ENCODE peak calls at places on chromosomes 13 and 19, in four cellular contexts. One of them, this sample, is unnamed.

GRCh38 chr13:73168993-73169401 is 110.2 kb downstream of the KLF5 start:
- DNase-seq in GM12892: no peak
- DNase-seq in HCT116: no peak
- DNase-seq in ovary: no peak
- DNase-seq in this sample: no peak

GRCh38 chr13:82627183-82627582 is 1255.1 kb downstream of the SLITRK1 start:
- DNase-seq in HCT116: no peak
- DNase-seq in GM12892: no peak
- DNase-seq in ovary: no peak
- DNase-seq in this sample: no peak

GRCh38 chr13:74093691-74094090 is 40.5 kb downstream of the KLF12 start:
- DNase-seq in HCT116: no peak
- DNase-seq in ovary: no peak
- DNase-seq in GM12892: no peak
- DNase-seq in this sample: no peak

GRCh38 chr19:41373993-41374392 is 2.3 kb upstream of the TMEM91 start:
- DNase-seq in HCT116: no peak
- DNase-seq in GM12892: no peak
- DNase-seq in ovary: peak
- DNase-seq in this sample: no peak

GRCh38 chr13:47545630-47546029 is 455.4 kb downstream of the SUCLA2 start:
- DNase-seq in ovary: no peak
- DNase-seq in GM12892: no peak
- DNase-seq in HCT116: no peak
- DNase-seq in this sample: no peak

GRCh38 chr13:108919036-108919907 is 289.9 kb downstream of the MYO16 start:
- DNase-seq in HCT116: no peak
- DNase-seq in ovary: no peak
- DNase-seq in GM12892: no peak
- DNase-seq in this sample: no peak

GRCh38 chr19:53047379-53047778 is 2.8 kb downstream of the ERVV-2 start:
- DNase-seq in ovary: no peak
- DNase-seq in GM12892: no peak
- DNase-seq in HCT116: no peak
- DNase-seq in this sample: no peak

GRCh38 chr13:52127378-52127777 is 1.5 kb downstream of the NEK5 start:
- DNase-seq in GM12892: no peak
- DNase-seq in HCT116: no peak
- DNase-seq in ovary: no peak
- DNase-seq in this sample: no peak

GRCh38 chr19:49224856-49225255 is 67.3 kb downstream of the TRPM4 start:
- DNase-seq in HCT116: peak
- DNase-seq in ovary: no peak
- DNase-seq in GM12892: no peak
- DNase-seq in this sample: peak

GRCh38 chr13:47136659-47136975 is 239.8 kb upstream of the HTR2A start:
- DNase-seq in ovary: no peak
- DNase-seq in GM12892: no peak
- DNase-seq in HCT116: no peak
- DNase-seq in this sample: no peak

GRCh38 chr19:4183967-4184717 is 1.7 kb downstream of the ANKRD24 start:
- DNase-seq in ovary: no peak
- DNase-seq in GM12892: no peak
- DNase-seq in HCT116: no peak
- DNase-seq in this sample: no peak

GRCh38 chr19:38250821-38251563 is 5.2 kb downstream of the PPP1R14A start:
- DNase-seq in HCT116: no peak
- DNase-seq in ovary: peak
- DNase-seq in GM12892: no peak
- DNase-seq in this sample: no peak

GRCh38 chr19:46542428-46543230 is 47.0 kb upstream of the PNMA8B start:
- DNase-seq in HCT116: peak
- DNase-seq in ovary: peak
- DNase-seq in GM12892: no peak
- DNase-seq in this sample: peak

GRCh38 chr13:19586904-19587634 is 25.7 kb upstream of the TPTE2 start:
- DNase-seq in ovary: no peak
- DNase-seq in HCT116: no peak
- DNase-seq in GM12892: peak
- DNase-seq in this sample: peak

GRCh38 chr13:78593652-78594494 is 9.5 kb downstream of the POU4F1 start:
- DNase-seq in HCT116: no peak
- DNase-seq in ovary: no peak
- DNase-seq in GM12892: no peak
- DNase-seq in this sample: no peak

GRCh38 chr19:5037936-5038335 is 69.0 kb downstream of the KDM4B start:
- DNase-seq in HCT116: no peak
- DNase-seq in ovary: no peak
- DNase-seq in GM12892: no peak
- DNase-seq in this sample: no peak

GRCh38 chr13:83881031-83881727 is 1.1 kb downstream of the SLITRK1 start:
- DNase-seq in ovary: no peak
- DNase-seq in HCT116: no peak
- DNase-seq in GM12892: no peak
- DNase-seq in this sample: no peak

GRCh38 chr13:97221989-97222700 is at the start of gene MBNL2:
- DNase-seq in HCT116: peak
- DNase-seq in ovary: peak
- DNase-seq in GM12892: peak
- DNase-seq in this sample: peak

GRCh38 chr13:76326343-76326742 is 559.9 kb downstream of the KCTD12 start:
- DNase-seq in GM12892: no peak
- DNase-seq in ovary: no peak
- DNase-seq in HCT116: no peak
- DNase-seq in this sample: no peak

GRCh38 chr13:47289578-47289977 is 392.7 kb upstream of the HTR2A start:
- DNase-seq in HCT116: no peak
- DNase-seq in GM12892: no peak
- DNase-seq in ovary: no peak
- DNase-seq in this sample: no peak

GRCh38 chr19:17943284-17944221 is 10.7 kb downstream of the CCDC124 start:
- DNase-seq in HCT116: no peak
- DNase-seq in GM12892: no peak
- DNase-seq in ovary: peak
- DNase-seq in this sample: no peak

GRCh38 chr13:104648291-104648690 is 1582.1 kb upstream of the SLC10A2 start:
- DNase-seq in ovary: no peak
- DNase-seq in HCT116: no peak
- DNase-seq in GM12892: no peak
- DNase-seq in this sample: no peak

GRCh38 chr13:47932953-47933687 is 68.0 kb downstream of the SUCLA2 start:
- DNase-seq in HCT116: no peak
- DNase-seq in GM12892: no peak
- DNase-seq in ovary: no peak
- DNase-seq in this sample: no peak

GRCh38 chr19:38013913-38014575 is 107.0 kb downstream of the SIPA1L3 start:
- DNase-seq in ovary: no peak
- DNase-seq in HCT116: no peak
- DNase-seq in GM12892: no peak
- DNase-seq in this sample: no peak

GRCh38 chr19:50772408-50773311 is 2.4 kb downstream of the GPR32 start:
- DNase-seq in ovary: no peak
- DNase-seq in GM12892: no peak
- DNase-seq in HCT116: peak
- DNase-seq in this sample: no peak

GRCh38 chr13:73168226-73168992 is 109.6 kb downstream of the KLF5 start:
- DNase-seq in HCT116: no peak
- DNase-seq in ovary: no peak
- DNase-seq in GM12892: no peak
- DNase-seq in this sample: no peak

GRCh38 chr13:30504081-30504480 is 38.3 kb upstream of the HMGB1 start:
- DNase-seq in GM12892: peak
- DNase-seq in ovary: no peak
- DNase-seq in HCT116: no peak
- DNase-seq in this sample: peak

GRCh38 chr19:35204799-35205732 is 23.5 kb downstream of the FAM187B start:
- DNase-seq in HCT116: no peak
- DNase-seq in ovary: no peak
- DNase-seq in GM12892: no peak
- DNase-seq in this sample: no peak

GRCh38 chr13:34696296-34696695 is 245.8 kb upstream of the NBEA start:
- DNase-seq in HCT116: no peak
- DNase-seq in GM12892: no peak
- DNase-seq in ovary: no peak
- DNase-seq in this sample: no peak

GRCh38 chr13:112965103-112965502 is 3.9 kb upstream of the MCF2L start:
- DNase-seq in ovary: no peak
- DNase-seq in GM12892: no peak
- DNase-seq in HCT116: no peak
- DNase-seq in this sample: no peak

GRCh38 chr19:6729573-6730152 is 7.7 kb downstream of the GPR108 start:
- DNase-seq in HCT116: no peak
- DNase-seq in GM12892: no peak
- DNase-seq in ovary: no peak
- DNase-seq in this sample: no peak

GRCh38 chr19:6728346-6728745 is 7.9 kb upstream of the C3 start:
- DNase-seq in GM12892: no peak
- DNase-seq in HCT116: no peak
- DNase-seq in ovary: no peak
- DNase-seq in this sample: no peak

GRCh38 chr19:6730941-6731670 is 6.3 kb downstream of the GPR108 start:
- DNase-seq in HCT116: no peak
- DNase-seq in GM12892: no peak
- DNase-seq in ovary: no peak
- DNase-seq in this sample: no peak

GRCh38 chr19:6731822-6732221 is 5.6 kb downstream of the GPR108 start:
- DNase-seq in GM12892: no peak
- DNase-seq in ovary: no peak
- DNase-seq in HCT116: no peak
- DNase-seq in this sample: no peak

GRCh38 chr19:6730153-6730804 is 7.1 kb downstream of the GPR108 start:
- DNase-seq in HCT116: no peak
- DNase-seq in GM12892: no peak
- DNase-seq in ovary: peak
- DNase-seq in this sample: peak
- TF ChIP-seq POLR2A in HCT116: no peak
- TF ChIP-seq POLR2A in GM12892: no peak
- TF ChIP-seq POLR2A in ovary: no peak
- TF ChIP-seq POLR2A in this sample: no peak

GRCh38 chr19:44903602-44904425 is 1.8 kb upstream of the APOE start:
- DNase-seq in ovary: peak
- DNase-seq in HCT116: no peak
- DNase-seq in GM12892: peak
- DNase-seq in this sample: peak
- TF ChIP-seq POLR2A in ovary: no peak
- TF ChIP-seq POLR2A in HCT116: no peak
- TF ChIP-seq POLR2A in GM12892: peak
- TF ChIP-seq POLR2A in this sample: peak

DNA sequence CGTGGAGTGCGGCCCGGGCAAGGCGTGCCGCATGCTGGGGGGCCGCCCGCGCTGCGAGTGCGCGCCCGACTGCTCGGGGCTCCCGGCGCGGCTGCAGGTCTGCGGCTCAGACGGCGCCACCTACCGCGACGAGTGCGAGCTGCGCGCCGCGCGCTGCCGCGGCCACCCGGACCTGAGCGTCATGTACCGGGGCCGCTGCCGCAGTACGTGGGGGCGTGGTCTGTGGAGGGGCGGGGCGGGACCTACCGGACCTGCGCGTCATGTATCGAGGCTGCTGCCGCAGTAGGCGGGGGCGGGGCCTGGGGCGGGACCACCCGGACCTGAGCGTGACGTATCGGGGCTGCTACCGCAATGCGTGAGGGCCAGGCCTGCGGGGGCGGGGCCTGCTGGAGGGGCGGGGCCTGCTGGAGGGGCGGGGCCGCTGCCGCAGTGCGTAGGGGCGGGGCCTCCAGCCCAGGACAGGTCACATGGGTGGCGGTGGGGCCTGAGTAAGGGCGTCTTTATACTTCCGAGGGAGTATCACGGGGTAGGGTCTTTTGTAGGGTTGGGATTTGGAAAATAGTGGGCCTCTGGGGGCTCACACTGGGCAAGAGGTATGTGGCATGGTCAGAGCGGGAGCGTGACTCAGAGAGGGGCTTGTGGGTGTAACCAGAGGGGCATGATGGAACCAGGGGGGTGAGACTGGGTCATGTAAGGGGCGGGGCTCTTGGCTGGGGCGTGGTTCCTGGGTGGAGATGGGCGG is 4.3 kb downstream of the FSTL3 start:
- DNase-seq in ovary: peak
- DNase-seq in GM12892: peak
- DNase-seq in HCT116: peak
- DNase-seq in this sample: peak
- TF ChIP-seq POLR2A in ovary: peak
- TF ChIP-seq POLR2A in GM12892: peak
- TF ChIP-seq POLR2A in HCT116: peak
- TF ChIP-seq POLR2A in this sample: peak

DNA sequence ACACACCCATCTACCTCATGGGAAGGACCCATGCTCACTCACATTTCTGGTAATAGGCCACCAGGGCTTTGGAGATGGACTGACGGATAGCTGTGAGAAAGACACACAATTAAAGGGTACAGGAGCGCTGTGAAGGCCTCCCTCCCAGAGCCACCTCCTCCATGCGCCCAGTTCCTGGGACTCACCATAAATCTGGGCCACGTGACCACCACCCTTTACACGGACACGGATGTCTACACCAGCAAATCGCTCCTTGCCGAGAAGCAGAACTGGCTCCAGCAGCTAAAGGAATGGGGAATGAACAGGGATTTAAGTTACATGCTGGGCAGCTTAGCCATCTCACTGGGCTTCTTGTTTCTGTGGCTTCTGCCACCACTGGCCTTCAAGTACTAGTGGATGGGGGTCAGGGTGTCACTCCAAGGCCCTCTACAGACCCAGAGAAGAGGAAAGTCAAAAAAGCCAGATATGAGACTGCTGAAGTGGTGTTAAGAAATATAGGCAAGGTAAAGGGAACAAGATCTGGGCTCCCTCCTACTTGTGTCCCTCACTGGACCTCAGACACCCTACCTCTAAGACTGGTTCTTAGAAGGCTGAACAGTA is 2.2 kb downstream of the RPS16 start:
- DNase-seq in ovary: no peak
- DNase-seq in HCT116: no peak
- DNase-seq in GM12892: no peak
- DNase-seq in this sample: no peak
- TF ChIP-seq POLR2A in ovary: no peak
- TF ChIP-seq POLR2A in HCT116: no peak
- TF ChIP-seq POLR2A in GM12892: peak
- TF ChIP-seq POLR2A in this sample: no peak

GRCh38 chr19:54106716-54107115 is 4.1 kb downstream of the NDUFA3 start:
- DNase-seq in ovary: no peak
- DNase-seq in GM12892: no peak
- DNase-seq in HCT116: no peak
- DNase-seq in this sample: no peak

GRCh38 chr19:54100560-54100959 is at the start of gene OSCAR:
- DNase-seq in GM12892: no peak
- DNase-seq in HCT116: no peak
- DNase-seq in ovary: no peak
- DNase-seq in this sample: no peak

GRCh38 chr19:54104998-54105715 is 2.5 kb downstream of the NDUFA3 start:
- DNase-seq in HCT116: no peak
- DNase-seq in ovary: no peak
- DNase-seq in GM12892: no peak
- DNase-seq in this sample: no peak

GRCh38 chr19:54105796-54106195 is 3.1 kb downstream of the NDUFA3 start:
- DNase-seq in ovary: no peak
- DNase-seq in GM12892: no peak
- DNase-seq in HCT116: no peak
- DNase-seq in this sample: no peak

GRCh38 chr19:54102421-54103169 is at the start of gene NDUFA3:
- DNase-seq in HCT116: peak
- DNase-seq in ovary: peak
- DNase-seq in GM12892: peak
- DNase-seq in this sample: peak
- TF ChIP-seq POLR2A in HCT116: peak
- TF ChIP-seq POLR2A in ovary: peak
- TF ChIP-seq POLR2A in GM12892: peak
- TF ChIP-seq POLR2A in this sample: peak

This sample was measured in erythroblast.